ENCODE peak calls at places on chromosomes 6 and 20, in four cellular contexts. O is adrenal gland, R is spleen, X is right lobe of liver. B is an unnamed sample.
A peak's percentile ranks its signal among the peaks of the same experiment; 100 is the strongest.

GRCh38 chr6:156719720-156720563 is 57.2 kb upstream of the ARID1B start:
- DNase-seq in O (peak; percentile 84), R (peak; percentile 97), X (peak; percentile 97), B (no peak)

GRCh38 chr6:108635505-108636226 is 74.9 kb downstream of the FOXO3 start:
- DNase-seq in O (no peak), R (peak; percentile 89), X (no peak), B (no peak)

GRCh38 chr6:63844287-63844686 is 208.7 kb downstream of the PHF3 start:
- DNase-seq in O (no peak), R (no peak), X (no peak), B (no peak)

GRCh38 chr6:121382467-121383121 is 48.3 kb upstream of the TBC1D32 start:
- DNase-seq in O (no peak), R (no peak), X (no peak), B (no peak)

GRCh38 chr6:110409794-110410193 is 5.6 kb downstream of the DDO start:
- DNase-seq in O (no peak), R (no peak), X (no peak), B (no peak)

GRCh38 chr20:17897566-17898307 is 70.9 kb downstream of the SNX5 start:
- DNase-seq in O (no peak), R (no peak), X (no peak), B (no peak)

GRCh38 chr6:164022632-164023031 is 608.1 kb downstream of the QKI start:
- DNase-seq in O (no peak), R (peak; percentile 70), X (no peak), B (no peak)

GRCh38 chr6:54614499-54615195 is 231.9 kb upstream of the FAM83B start:
- DNase-seq in O (no peak), R (no peak), X (no peak), B (no peak)

GRCh38 chr20:44188752-44189151 is 1.8 kb upstream of the JPH2 start:
- DNase-seq in O (no peak), R (no peak), X (no peak), B (no peak)

GRCh38 chr6:53300656-53301551 is 47.8 kb downstream of the ELOVL5 start:
- DNase-seq in O (peak; percentile 51), R (peak; percentile 80), X (peak; percentile 29), B (peak; percentile 61)

GRCh38 chr6:139881728-139882211 is 507.3 kb upstream of the CITED2 start:
- DNase-seq in O (peak; percentile 51), R (no peak), X (no peak), B (peak; percentile 13)

GRCh38 chr6:11270030-11271027 is 37.9 kb upstream of the NEDD9 start:
- DNase-seq in O (no peak), R (no peak), X (peak; percentile 61), B (no peak)

GRCh38 chr6:53896237-53896636 is 101.4 kb downstream of the LRRC1 start:
- DNase-seq in O (no peak), R (no peak), X (no peak), B (no peak)

GRCh38 chr20:36538026-36538764 is 3.1 kb upstream of the MYL9 start:
- DNase-seq in O (no peak), R (no peak), X (no peak), B (no peak)

GRCh38 chr6:93036835-93037234 is 382.5 kb downstream of the EPHA7 start:
- DNase-seq in O (no peak), R (no peak), X (no peak), B (no peak)

GRCh38 chr6:52049252-52050050 is 38.0 kb downstream of the PKHD1 start:
- DNase-seq in O (no peak), R (no peak), X (no peak), B (peak; percentile 19)

GRCh38 chr6:29017428-29017802 is 12.3 kb upstream of the ZNF311 start:
- DNase-seq in O (no peak), R (no peak), X (no peak), B (no peak)

GRCh38 chr20:34970193-34971037 is 14.7 kb downstream of the MYH7B start:
- DNase-seq in O (no peak), R (no peak), X (no peak), B (no peak)

GRCh38 chr20:48603116-48603818 is 224.5 kb downstream of the PREX1 start:
- DNase-seq in O (no peak), R (peak; percentile 62), X (no peak), B (no peak)

GRCh38 chr6:67854098-67854497 is 781.0 kb upstream of the ADGRB3 start:
- DNase-seq in O (no peak), R (no peak), X (no peak), B (no peak)

GRCh38 chr6:116672306-116672705 is 3.7 kb upstream of the ZUP1 start:
- DNase-seq in O (no peak), R (no peak), X (no peak), B (no peak)

GRCh38 chr6:105592329-105592728 is 189.4 kb upstream of the PREP start:
- DNase-seq in O (no peak), R (no peak), X (no peak), B (no peak)

GRCh38 chr20:11810316-11811130 is 107.2 kb upstream of the BTBD3 start:
- DNase-seq in O (no peak), R (no peak), X (no peak), B (peak; percentile 10)

GRCh38 chr20:60057866-60058807 is 99.9 kb downstream of the CDH26 start:
- DNase-seq in O (no peak), R (peak; percentile 89), X (no peak), B (no peak)

GRCh38 chr6:139376054-139376355 is 1.6 kb upstream of the CITED2 start:
- DNase-seq in O (no peak), R (no peak), X (peak; percentile 43), B (no peak)

GRCh38 chr6:5498579-5498899 is 237.2 kb downstream of the FARS2 start:
- DNase-seq in O (no peak), R (no peak), X (no peak), B (no peak)

GRCh38 chr6:146183831-146184230 is 155.0 kb downstream of the GRM1 start:
- DNase-seq in O (no peak), R (no peak), X (no peak), B (no peak)

GRCh38 chr20:9051508-9051907 is 17.4 kb upstream of the PLCB4 start:
- DNase-seq in O (no peak), R (no peak), X (no peak), B (peak; percentile 47)

GRCh38 chr6:135270676-135271536 is 89.8 kb downstream of the MYB start:
- DNase-seq in O (no peak), R (no peak), X (peak; percentile 42), B (no peak)

GRCh38 chr20:4813076-4813838 is 91.5 kb downstream of the PRND start:
- DNase-seq in O (no peak), R (peak; percentile 93), X (peak; percentile 57), B (no peak)
- TF ChIP-seq POLR2A in O (no peak), R (no peak), X (no peak), B (no peak)

DNA sequence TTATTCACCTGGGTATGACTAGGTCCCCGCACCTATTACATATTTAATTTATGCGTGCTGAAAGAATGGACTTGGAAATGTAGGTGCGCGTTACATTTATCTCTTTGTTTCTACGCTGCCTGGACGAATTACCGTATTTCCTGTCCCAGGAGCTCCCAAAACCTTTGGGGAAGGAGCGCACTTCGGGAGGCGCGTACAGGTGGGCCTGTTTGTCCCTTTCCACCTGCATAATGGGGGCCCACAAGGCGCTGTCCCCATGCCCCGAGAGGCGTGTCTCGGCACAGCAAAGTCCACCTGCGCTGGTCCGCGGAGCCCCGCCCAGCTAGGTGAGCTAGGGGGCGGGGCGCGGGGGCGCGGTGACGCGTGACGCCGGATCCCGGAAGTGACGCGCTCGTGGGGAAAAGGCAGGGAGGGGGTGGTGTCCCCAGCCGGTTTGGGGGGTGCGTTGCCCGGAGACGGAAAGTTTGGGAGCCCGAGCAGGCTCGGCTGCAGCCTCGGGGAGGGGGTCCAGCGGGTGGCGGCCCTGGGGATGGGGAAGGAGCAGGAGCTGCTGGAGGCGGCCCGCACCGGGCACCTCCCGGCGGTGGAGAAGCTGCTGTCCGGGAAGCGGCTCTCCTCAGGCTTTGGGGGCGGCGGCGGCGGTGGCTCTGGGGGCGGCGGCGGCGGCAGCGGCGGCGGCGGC is at the start of gene ANKS1A:
- DNase-seq in O (peak; percentile 89), R (peak; percentile 96), X (peak; percentile 92), B (peak; percentile 78)
- TF ChIP-seq POLR2A in O (peak; percentile 31), R (peak; percentile 11), X (peak; percentile 71), B (peak; percentile 62)

GRCh38 chr6:37819802-37820712 is 530 bp downstream of the ZFAND3 start:
- DNase-seq in O (peak; percentile 60), R (peak; percentile 91), X (peak; percentile 82), B (peak; percentile 62)

GRCh38 chr6:37818536-37819176 is 871 bp upstream of the ZFAND3 start:
- DNase-seq in O (peak; percentile 96), R (peak; percentile 99), X (peak; percentile 95), B (peak; percentile 80)

GRCh38 chr6:37821449-37821848 is 1.9 kb downstream of the ZFAND3 start:
- DNase-seq in O (no peak), R (no peak), X (no peak), B (no peak)

GRCh38 chr6:37820713-37821069 is 1.2 kb downstream of the ZFAND3 start:
- DNase-seq in O (no peak), R (no peak), X (no peak), B (no peak)

GRCh38 chr6:37819177-37819801 is at the start of gene ZFAND3:
- DNase-seq in O (peak; percentile 98), R (peak; percentile 99), X (peak; percentile 97), B (peak; percentile 90)
- TF ChIP-seq POLR2A in O (peak; percentile 3), R (no peak), X (no peak), B (peak; percentile 50)

DNA sequence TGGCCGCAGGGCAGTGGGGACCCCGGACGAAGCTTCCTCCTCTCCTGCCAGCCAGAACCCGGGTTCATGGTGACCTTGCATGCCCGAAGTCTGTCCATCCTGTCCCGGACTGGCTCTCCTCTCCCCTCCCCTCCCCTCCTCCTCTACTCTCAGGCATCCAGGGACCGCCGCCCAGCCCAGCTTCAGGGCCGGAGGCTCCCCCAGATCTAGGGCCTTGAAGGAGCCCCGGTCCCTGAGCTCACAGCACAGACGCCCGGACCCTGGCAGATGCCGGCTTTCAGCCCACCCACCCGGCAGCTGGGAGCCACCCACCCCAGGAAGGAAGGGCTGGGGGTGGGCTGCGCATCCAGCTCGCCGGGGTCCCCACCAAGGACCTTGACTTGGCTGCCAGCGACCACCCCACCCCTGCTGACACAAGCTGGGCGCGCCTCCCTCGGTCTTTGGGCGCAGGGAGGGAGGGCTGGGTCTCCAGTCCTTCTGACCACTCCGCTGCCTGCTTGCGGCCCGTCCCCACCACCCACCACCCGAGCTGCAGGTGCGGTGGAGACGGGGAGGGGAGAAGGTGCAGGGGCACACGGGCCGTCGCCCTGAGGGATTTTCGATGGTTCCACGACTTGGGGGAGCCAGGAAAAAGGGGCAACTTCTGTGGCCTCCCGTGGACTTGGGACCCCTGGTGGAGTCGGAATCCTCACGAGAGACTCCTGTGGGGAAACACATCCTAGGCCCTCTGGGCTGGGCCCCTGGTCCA is 5.8 kb upstream of the ABHD16B start:
- DNase-seq in O (peak; percentile 30), R (peak; percentile 76), X (no peak), B (no peak)
- TF ChIP-seq POLR2A in O (no peak), R (no peak), X (no peak), B (no peak)

GRCh38 chr20:408843-409696 is 971 bp downstream of the RBCK1 start:
- DNase-seq in O (no peak), R (no peak), X (no peak), B (no peak)

GRCh38 chr20:409697-410559 is 1.8 kb downstream of the RBCK1 start:
- DNase-seq in O (no peak), R (peak; percentile 81), X (peak; percentile 53), B (no peak)

GRCh38 chr20:406200-407096 is 1.7 kb upstream of the RBCK1 start:
- DNase-seq in O (no peak), R (peak; percentile 68), X (no peak), B (no peak)

GRCh38 chr20:407953-408842 is at the start of gene RBCK1:
- DNase-seq in O (peak; percentile 87), R (peak; percentile 97), X (peak; percentile 91), B (peak; percentile 95)

GRCh38 chr20:407097-407952 is 774 bp upstream of the RBCK1 start:
- DNase-seq in O (peak; percentile 82), R (peak; percentile 95), X (peak; percentile 89), B (peak; percentile 91)
- TF ChIP-seq POLR2A in O (peak; percentile 55), R (no peak), X (peak; percentile 89), B (peak; percentile 80)

GRCh38 chr20:32109392-32110172 is at the start of gene TM9SF4:
- DNase-seq in O (peak; percentile 91), R (peak; percentile 95), X (peak; percentile 89), B (peak; percentile 64)
- TF ChIP-seq POLR2A in O (peak; percentile 51), R (no peak), X (peak; percentile 66), B (peak; percentile 75)

B was measured in H54.